ENCODE peak calls at places on chromosomes 4 and X, in five cellular contexts. One of them, this sample, is unnamed.

GRCh38 chr4:10554694-10555093 is 97.5 kb upstream of the ZNF518B start:
- DNase-seq in GM20000: peak
- DNase-seq in GM12865: peak
- DNase-seq in HFFc6: peak
- DNase-seq in WTC11: peak
- DNase-seq in this sample: peak

GRCh38 chrX:20571611-20572010 is 304.9 kb upstream of the RPS6KA3 start:
- DNase-seq in GM20000: no peak
- DNase-seq in GM12865: no peak
- DNase-seq in HFFc6: no peak
- DNase-seq in WTC11: no peak
- DNase-seq in this sample: no peak

GRCh38 chr4:158809611-158810486 is 41.0 kb downstream of the FNIP2 start:
- DNase-seq in GM20000: peak
- DNase-seq in GM12865: peak
- DNase-seq in HFFc6: peak
- DNase-seq in WTC11: no peak
- DNase-seq in this sample: peak

GRCh38 chrX:109880629-109881028 is 122.3 kb upstream of the TMEM164 start:
- DNase-seq in GM20000: peak
- DNase-seq in GM12865: peak
- DNase-seq in HFFc6: no peak
- DNase-seq in WTC11: no peak
- DNase-seq in this sample: peak

GRCh38 chr4:145808848-145809512 is 129.0 kb downstream of the C4orf51 start:
- DNase-seq in GM20000: peak
- DNase-seq in GM12865: peak
- DNase-seq in HFFc6: no peak
- DNase-seq in WTC11: no peak
- DNase-seq in this sample: no peak

GRCh38 chr4:30866907-30867306 is 146.7 kb downstream of the PCDH7 start:
- DNase-seq in GM20000: no peak
- DNase-seq in GM12865: no peak
- DNase-seq in HFFc6: no peak
- DNase-seq in WTC11: no peak
- DNase-seq in this sample: no peak

GRCh38 chrX:102887687-102888086 is 49.4 kb upstream of the RAB40AL start:
- DNase-seq in GM20000: no peak
- DNase-seq in GM12865: no peak
- DNase-seq in HFFc6: no peak
- DNase-seq in WTC11: no peak
- DNase-seq in this sample: no peak

GRCh38 chr4:15320116-15320515 is 107.7 kb upstream of the C1QTNF7 start:
- DNase-seq in GM20000: no peak
- DNase-seq in GM12865: no peak
- DNase-seq in HFFc6: no peak
- DNase-seq in WTC11: no peak
- DNase-seq in this sample: no peak

GRCh38 chr4:110787109-110787508 is 164.2 kb upstream of the PITX2 start:
- DNase-seq in GM20000: no peak
- DNase-seq in GM12865: no peak
- DNase-seq in HFFc6: no peak
- DNase-seq in WTC11: no peak
- DNase-seq in this sample: no peak

GRCh38 chrX:109774136-109774535 is 41.1 kb upstream of the ACSL4 start:
- DNase-seq in GM20000: no peak
- DNase-seq in GM12865: no peak
- DNase-seq in HFFc6: no peak
- DNase-seq in WTC11: no peak
- DNase-seq in this sample: no peak

GRCh38 chrX:113009005-113009404 is 168.4 kb upstream of the AMOT start:
- DNase-seq in GM20000: no peak
- DNase-seq in GM12865: no peak
- DNase-seq in HFFc6: no peak
- DNase-seq in WTC11: no peak
- DNase-seq in this sample: no peak

GRCh38 chr4:123034023-123034422 is 111.6 kb upstream of the NUDT6 start:
- DNase-seq in GM20000: no peak
- DNase-seq in GM12865: no peak
- DNase-seq in HFFc6: no peak
- DNase-seq in WTC11: no peak
- DNase-seq in this sample: no peak

GRCh38 chrX:130594453-130594916 is 192.7 kb downstream of the RBMX2 start:
- DNase-seq in GM20000: no peak
- DNase-seq in GM12865: no peak
- DNase-seq in HFFc6: no peak
- DNase-seq in WTC11: no peak
- DNase-seq in this sample: no peak

GRCh38 chrX:37314526-37314925 is 34.6 kb upstream of the PRRG1 start:
- DNase-seq in GM20000: no peak
- DNase-seq in GM12865: no peak
- DNase-seq in HFFc6: peak
- DNase-seq in WTC11: no peak
- DNase-seq in this sample: no peak

GRCh38 chr4:7854697-7855370 is 84.8 kb downstream of the AFAP1 start:
- DNase-seq in GM20000: no peak
- DNase-seq in GM12865: peak
- DNase-seq in HFFc6: no peak
- DNase-seq in WTC11: no peak
- DNase-seq in this sample: no peak

GRCh38 chr4:179536694-179537093 is 2094.5 kb upstream of the AGA start:
- DNase-seq in GM20000: no peak
- DNase-seq in GM12865: no peak
- DNase-seq in HFFc6: no peak
- DNase-seq in WTC11: peak
- DNase-seq in this sample: no peak

GRCh38 chr4:86970447-86971354 is 35.9 kb downstream of the AFF1 start:
- DNase-seq in GM20000: no peak
- DNase-seq in GM12865: no peak
- DNase-seq in HFFc6: no peak
- DNase-seq in WTC11: no peak
- DNase-seq in this sample: no peak

GRCh38 chr4:176002007-176002623 is 63.5 kb upstream of the WDR17 start:
- DNase-seq in GM20000: peak
- DNase-seq in GM12865: peak
- DNase-seq in HFFc6: no peak
- DNase-seq in WTC11: peak
- DNase-seq in this sample: peak

GRCh38 chr4:54709281-54709854 is 51.6 kb downstream of the KIT start:
- DNase-seq in GM20000: no peak
- DNase-seq in GM12865: peak
- DNase-seq in HFFc6: no peak
- DNase-seq in WTC11: no peak
- DNase-seq in this sample: no peak

GRCh38 chr4:102578819-102579218 is 77.7 kb downstream of the NFKB1 start:
- DNase-seq in GM20000: no peak
- DNase-seq in GM12865: no peak
- DNase-seq in HFFc6: no peak
- DNase-seq in WTC11: peak
- DNase-seq in this sample: no peak

GRCh38 chr4:139692300-139693012 is 26.8 kb downstream of the MGST2 start:
- DNase-seq in GM20000: no peak
- DNase-seq in GM12865: peak
- DNase-seq in HFFc6: no peak
- DNase-seq in WTC11: peak
- DNase-seq in this sample: no peak

GRCh38 chrX:53471346-53471745 is 37.2 kb upstream of the HSD17B10 start:
- DNase-seq in GM20000: no peak
- DNase-seq in GM12865: no peak
- DNase-seq in HFFc6: no peak
- DNase-seq in WTC11: no peak
- DNase-seq in this sample: no peak

GRCh38 chr4:84971319-84971932 is 4.9 kb upstream of the WDFY3 start:
- DNase-seq in GM20000: peak
- DNase-seq in GM12865: peak
- DNase-seq in HFFc6: peak
- DNase-seq in WTC11: no peak
- DNase-seq in this sample: peak

GRCh38 chrX:154022716-154023115 is 3.0 kb upstream of the IRAK1 start:
- DNase-seq in GM20000: no peak
- DNase-seq in GM12865: no peak
- DNase-seq in HFFc6: no peak
- DNase-seq in WTC11: no peak
- DNase-seq in this sample: no peak

GRCh38 chr4:56301181-56302076 is 85.9 kb downstream of the AASDH start:
- DNase-seq in GM20000: peak
- DNase-seq in GM12865: peak
- DNase-seq in HFFc6: peak
- DNase-seq in WTC11: peak
- DNase-seq in this sample: peak

GRCh38 chrX:104189862-104190261 is 23.6 kb downstream of the FAM199X start:
- DNase-seq in GM20000: no peak
- DNase-seq in GM12865: no peak
- DNase-seq in HFFc6: no peak
- DNase-seq in WTC11: no peak
- DNase-seq in this sample: no peak

GRCh38 chr4:74933562-74934015 is 673 bp downstream of the PARM1 start:
- DNase-seq in GM20000: peak
- DNase-seq in GM12865: peak
- DNase-seq in HFFc6: no peak
- DNase-seq in WTC11: no peak
- DNase-seq in this sample: peak

GRCh38 chrX:77749695-77750094 is 36.3 kb downstream of the ATRX start:
- DNase-seq in GM20000: no peak
- DNase-seq in GM12865: no peak
- DNase-seq in HFFc6: peak
- DNase-seq in WTC11: no peak
- DNase-seq in this sample: no peak

GRCh38 chrX:152897216-152898144 is at the start of gene ZNF185:
- DNase-seq in GM20000: no peak
- DNase-seq in GM12865: no peak
- DNase-seq in HFFc6: no peak
- DNase-seq in WTC11: peak
- DNase-seq in this sample: no peak

GRCh38 chrX:56745019-56745418 is 16.0 kb downstream of the NBDY start:
- DNase-seq in GM20000: no peak
- DNase-seq in GM12865: no peak
- DNase-seq in HFFc6: peak
- DNase-seq in WTC11: no peak
- DNase-seq in this sample: no peak

GRCh38 chrX:131763674-131764073 is 219.8 kb downstream of the OR13H1 start:
- DNase-seq in GM20000: no peak
- DNase-seq in GM12865: peak
- DNase-seq in HFFc6: no peak
- DNase-seq in WTC11: no peak
- DNase-seq in this sample: peak

GRCh38 chr4:56648245-56649151 is 32.6 kb downstream of the HOPX start:
- DNase-seq in GM20000: no peak
- DNase-seq in GM12865: no peak
- DNase-seq in HFFc6: no peak
- DNase-seq in WTC11: no peak
- DNase-seq in this sample: no peak

DNA sequence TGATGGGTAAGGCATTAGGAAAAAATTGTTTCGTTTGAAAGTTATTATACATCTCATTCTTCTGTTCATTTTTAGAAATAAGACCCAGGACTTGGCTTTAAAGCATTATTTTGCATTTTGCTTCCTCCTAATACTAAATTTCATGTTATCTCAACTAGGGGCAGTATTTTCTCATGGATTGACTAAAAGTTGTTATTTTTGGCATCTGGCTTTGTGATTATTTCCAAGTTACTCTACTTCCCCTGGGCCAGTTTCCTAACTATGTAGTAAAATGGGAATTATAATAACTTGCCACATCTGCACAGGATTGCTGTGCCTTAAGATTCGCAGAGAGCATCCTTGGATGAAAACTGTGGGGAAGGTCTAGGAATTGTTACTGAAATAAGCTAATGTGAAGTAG is 3.0 kb downstream of the RBPJ start:
- DNase-seq in GM20000: no peak
- DNase-seq in GM12865: no peak
- DNase-seq in HFFc6: peak
- DNase-seq in WTC11: no peak
- DNase-seq in this sample: no peak
- TF ChIP-seq CTCF in GM20000: no peak
- TF ChIP-seq CTCF in GM12865: no peak
- TF ChIP-seq CTCF in HFFc6: peak
- TF ChIP-seq CTCF in WTC11: no peak
- TF ChIP-seq CTCF in this sample: no peak

GRCh38 chrX:84907324-84907946 is 96.2 kb upstream of the APOOL start:
- DNase-seq in GM20000: no peak
- DNase-seq in GM12865: no peak
- DNase-seq in HFFc6: peak
- DNase-seq in WTC11: no peak
- DNase-seq in this sample: no peak
- TF ChIP-seq CTCF in GM20000: no peak
- TF ChIP-seq CTCF in GM12865: no peak
- TF ChIP-seq CTCF in HFFc6: peak
- TF ChIP-seq CTCF in WTC11: no peak
- TF ChIP-seq CTCF in this sample: no peak

GRCh38 chr4:138039010-138039409 is 203.1 kb downstream of the SLC7A11 start:
- DNase-seq in GM20000: no peak
- DNase-seq in GM12865: no peak
- DNase-seq in HFFc6: peak
- DNase-seq in WTC11: no peak
- DNase-seq in this sample: no peak

GRCh38 chr4:138034871-138035270 is 207.3 kb downstream of the SLC7A11 start:
- DNase-seq in GM20000: no peak
- DNase-seq in GM12865: no peak
- DNase-seq in HFFc6: peak
- DNase-seq in WTC11: no peak
- DNase-seq in this sample: no peak

GRCh38 chr4:138030375-138030774 is 211.8 kb downstream of the SLC7A11 start:
- DNase-seq in GM20000: no peak
- DNase-seq in GM12865: no peak
- DNase-seq in HFFc6: no peak
- DNase-seq in WTC11: no peak
- DNase-seq in this sample: no peak

GRCh38 chr4:138037716-138038115 is 204.4 kb downstream of the SLC7A11 start:
- DNase-seq in GM20000: no peak
- DNase-seq in GM12865: no peak
- DNase-seq in HFFc6: peak
- DNase-seq in WTC11: no peak
- DNase-seq in this sample: no peak

DNA sequence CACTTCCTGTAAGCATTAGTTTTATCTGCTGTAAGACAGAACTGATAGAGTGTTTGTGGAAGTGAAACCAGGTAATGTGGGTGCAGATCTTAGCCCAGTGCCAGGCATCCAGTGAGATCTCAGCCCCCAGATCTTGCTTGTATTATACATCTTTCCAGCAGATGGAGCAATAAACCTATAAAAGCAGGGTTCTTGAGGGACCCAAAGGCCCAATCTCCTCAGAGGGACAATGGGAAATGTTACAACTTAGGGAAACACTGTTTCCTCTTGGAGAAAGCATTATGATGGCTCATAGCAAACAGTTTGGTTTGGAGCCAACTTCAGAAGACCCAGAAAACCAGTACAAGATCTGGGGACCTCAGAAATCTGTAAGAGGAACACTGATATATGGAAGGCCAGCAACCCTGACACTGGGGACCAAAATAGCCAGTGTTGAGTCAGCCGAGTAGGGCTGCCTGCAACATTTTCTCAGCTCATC is 206.3 kb downstream of the SLC7A11 start:
- DNase-seq in GM20000: peak
- DNase-seq in GM12865: peak
- DNase-seq in HFFc6: peak
- DNase-seq in WTC11: no peak
- DNase-seq in this sample: peak
- TF ChIP-seq CTCF in GM20000: no peak
- TF ChIP-seq CTCF in GM12865: peak
- TF ChIP-seq CTCF in HFFc6: peak
- TF ChIP-seq CTCF in WTC11: peak
- TF ChIP-seq CTCF in this sample: peak

GRCh38 chrX:34426334-34426733 is 230.8 kb downstream of the TMEM47 start:
- DNase-seq in GM20000: no peak
- DNase-seq in GM12865: no peak
- DNase-seq in HFFc6: peak
- DNase-seq in WTC11: no peak
- DNase-seq in this sample: no peak
- TF ChIP-seq CTCF in GM20000: no peak
- TF ChIP-seq CTCF in GM12865: no peak
- TF ChIP-seq CTCF in HFFc6: peak
- TF ChIP-seq CTCF in WTC11: no peak
- TF ChIP-seq CTCF in this sample: no peak

This sample was measured in GM10248.